ENCODE peak calls at places on chromosome 18, in four cellular contexts. W is activated CD4-positive, alpha-beta T cell treated with anti-CD3 and anti-CD28 coated beads, Interleukin-2, amount 50 U/mL, for 24 hours; B is mucosa of descending colon; K is mesothelial cell of epicardium. Z is an unnamed sample.

GRCh38 chr18:78739115-78739514 is 240.5 kb upstream of the SALL3 start:
- DNase-seq in W (no peak), B (no peak), K (no peak), Z (no peak)

GRCh38 chr18:13126966-13127598 is 91.5 kb upstream of the LDLRAD4 start:
- DNase-seq in W (no peak), B (no peak), K (no peak), Z (no peak)

GRCh38 chr18:36066731-36067117 is 635 bp downstream of the RPRD1A start:
- DNase-seq in W (no peak), B (no peak), K (no peak), Z (no peak)

GRCh38 chr18:26655614-26656400 is 107.5 kb upstream of the KCTD1 start:
- DNase-seq in W (no peak), B (peak), K (peak), Z (no peak)

GRCh38 chr18:56501896-56502295 is 136.5 kb downstream of the TXNL1 start:
- DNase-seq in W (no peak), B (no peak), K (no peak), Z (no peak)

GRCh38 chr18:57029761-57030160 is 117.1 kb upstream of the BOD1L2 start:
- DNase-seq in W (no peak), B (no peak), K (no peak), Z (no peak)

GRCh38 chr18:25010623-25011374 is 341.2 kb downstream of the ZNF521 start:
- DNase-seq in W (no peak), B (no peak), K (no peak), Z (no peak)

GRCh38 chr18:48186861-48187260 is 222.3 kb downstream of the ZBTB7C start:
- DNase-seq in W (no peak), B (no peak), K (no peak), Z (no peak)

GRCh38 chr18:67273288-67273687 is 243.2 kb downstream of the DSEL start:
- DNase-seq in W (no peak), B (no peak), K (no peak), Z (no peak)

GRCh38 chr18:2909431-2910140 is 62.8 kb downstream of the EMILIN2 start:
- DNase-seq in W (no peak), B (no peak), K (no peak), Z (peak)

GRCh38 chr18:35671952-35672603 is 90.5 kb downstream of the GALNT1 start:
- DNase-seq in W (no peak), B (peak), K (no peak), Z (no peak)

GRCh38 chr18:25225152-25225551 is 126.8 kb downstream of the ZNF521 start:
- DNase-seq in W (no peak), B (no peak), K (no peak), Z (no peak)

GRCh38 chr18:23183356-23184150 is 48.3 kb downstream of the CABLES1 start:
- DNase-seq in W (no peak), B (no peak), K (no peak), Z (no peak)

GRCh38 chr18:63155169-63155852 is 164.3 kb downstream of the BCL2 start:
- DNase-seq in W (peak), B (peak), K (peak), Z (no peak)

GRCh38 chr18:3129053-3129864 is 90.5 kb downstream of the MYOM1 start:
- DNase-seq in W (peak), B (peak), K (peak), Z (peak)

GRCh38 chr18:46452820-46453219 is 204.2 kb downstream of the LOXHD1 start:
- DNase-seq in W (no peak), B (no peak), K (no peak), Z (no peak)

GRCh38 chr18:8893221-8893620 is 187.9 kb downstream of the MTCL1 start:
- DNase-seq in W (no peak), B (no peak), K (no peak), Z (no peak)

GRCh38 chr18:39494211-39494896 is 1928.8 kb upstream of the CELF4 start:
- DNase-seq in W (no peak), B (no peak), K (no peak), Z (no peak)

GRCh38 chr18:76654536-76654935 is 159.5 kb upstream of the ZNF516 start:
- DNase-seq in W (no peak), B (no peak), K (no peak), Z (no peak)

GRCh38 chr18:44839239-44839666 is 158.6 kb downstream of the SETBP1 start:
- DNase-seq in W (peak), B (peak), K (no peak), Z (peak)

GRCh38 chr18:519019-519879 is 18.7 kb upstream of the COLEC12 start:
- DNase-seq in W (no peak), B (peak), K (no peak), Z (no peak)

GRCh38 chr18:22347624-22348511 is 69.8 kb downstream of the CTAGE1 start:
- DNase-seq in W (no peak), B (peak), K (no peak), Z (no peak)

GRCh38 chr18:68461635-68462034 is 253.3 kb downstream of the TMX3 start:
- DNase-seq in W (no peak), B (no peak), K (no peak), Z (no peak)

GRCh38 chr18:79605481-79605880 is 74.1 kb upstream of the CTDP1 start:
- DNase-seq in W (no peak), B (no peak), K (peak), Z (no peak)

GRCh38 chr18:67517224-67517765 is 775 bp upstream of the DSEL start:
- DNase-seq in W (no peak), B (peak), K (no peak), Z (peak)

GRCh38 chr18:26425148-26425531 is 123.2 kb downstream of the KCTD1 start:
- DNase-seq in W (no peak), B (no peak), K (no peak), Z (peak)

GRCh38 chr18:35406666-35407065 is 29.5 kb upstream of the ZNF396 start:
- DNase-seq in W (no peak), B (no peak), K (no peak), Z (no peak)

GRCh38 chr18:69161383-69162028 is 239.2 kb upstream of the DOK6 start:
- DNase-seq in W (no peak), B (no peak), K (no peak), Z (no peak)

GRCh38 chr18:25457636-25458035 is 105.7 kb upstream of the ZNF521 start:
- DNase-seq in W (no peak), B (no peak), K (no peak), Z (no peak)

GRCh38 chr18:68944330-68944729 is 146.4 kb downstream of the CCDC102B start:
- DNase-seq in W (no peak), B (no peak), K (no peak), Z (no peak)

GRCh38 chr18:42242758-42243157 is 287.7 kb downstream of the PIK3C3 start:
- DNase-seq in W (no peak), B (no peak), K (no peak), Z (no peak)

GRCh38 chr18:58369616-58370015 is 259.3 kb downstream of the ALPK2 start:
- DNase-seq in W (no peak), B (no peak), K (no peak), Z (no peak)

GRCh38 chr18:74286106-74286856 is 5.5 kb downstream of the CYB5A start:
- DNase-seq in W (no peak), B (no peak), K (no peak), Z (no peak)